ENCODE peak calls at places on chromosomes 6 and 20, in nine cellular contexts. Q is MM.1S, R is neural progenitor cell, K is GM23248, F is PC-3, H is HCT116, J is OCI-LY7, A is GM23338, L is hepatocyte. B is an unnamed sample.

GRCh38 chr6:40344566-40345185 is 242.5 kb downstream of the LRFN2 start:
- DNase-seq in H (no peak), L (no peak), F (no peak), Q (no peak), J (no peak), R (peak; percentile 13), K (no peak), A (no peak), B (peak; percentile 24)

GRCh38 chr6:105988321-105988720 is 97.8 kb upstream of the PRDM1 start:
- DNase-seq in J (no peak), R (no peak), L (no peak), Q (no peak), A (no peak), H (no peak), F (no peak), K (peak; percentile 55), B (no peak)

GRCh38 chr6:112911949-112912348 is 564.8 kb downstream of the RFPL4B start:
- DNase-seq in R (no peak), A (no peak), J (no peak), H (no peak), L (no peak), F (no peak), K (peak; percentile 13), Q (no peak), B (no peak)

GRCh38 chr20:60361761-60362410 is 403.7 kb downstream of the CDH26 start:
- DNase-seq in F (no peak), R (peak; percentile 24), Q (no peak), L (no peak), A (no peak), H (no peak), K (no peak), J (peak; percentile 5), B (no peak)

GRCh38 chr6:75526502-75527127 is 33.0 kb upstream of the FILIP1 start:
- DNase-seq in L (peak; percentile 84), Q (peak; percentile 78), H (peak; percentile 67), R (peak; percentile 77), F (peak; percentile 82), J (peak; percentile 55), A (peak; percentile 80), K (peak; percentile 86), B (peak; percentile 30)

GRCh38 chr6:63897459-63897858 is 261.9 kb downstream of the PHF3 start:
- DNase-seq in Q (no peak), L (no peak), F (peak; percentile 9), R (no peak), J (no peak), H (no peak), K (peak; percentile 76), A (no peak), B (no peak)

GRCh38 chr6:149482542-149483261 is 2.1 kb downstream of the ZC3H12D start:
- DNase-seq in J (peak; percentile 69), K (no peak), F (no peak), A (no peak), L (no peak), R (no peak), Q (no peak), H (no peak), B (no peak)

GRCh38 chr6:122839477-122839876 is 50.4 kb downstream of the SMPDL3A start:
- DNase-seq in R (peak; percentile 74), F (peak; percentile 78), L (peak; percentile 79), K (peak; percentile 68), A (peak; percentile 79), J (peak; percentile 41), H (peak; percentile 63), Q (peak; percentile 56), B (peak; percentile 62)

GRCh38 chr6:125296461-125296860 is 5.3 kb downstream of the HDDC2 start:
- DNase-seq in J (no peak), H (no peak), A (no peak), F (no peak), L (no peak), Q (no peak), K (peak; percentile 57), R (no peak), B (no peak)

GRCh38 chr6:42368156-42368555 is 83.6 kb downstream of the TRERF1 start:
- DNase-seq in A (no peak), H (no peak), F (no peak), J (no peak), Q (no peak), R (no peak), L (no peak), K (no peak), B (no peak)

GRCh38 chr6:113306552-113307145 is 550.5 kb upstream of the MARCKS start:
- DNase-seq in Q (peak; percentile 55), A (peak; percentile 88), K (peak; percentile 49), H (peak; percentile 56), J (peak; percentile 43), R (peak; percentile 75), F (peak; percentile 68), L (peak; percentile 74), B (no peak)

GRCh38 chr6:36912583-36912982 is 26.8 kb downstream of the C6orf89 start:
- DNase-seq in A (no peak), H (no peak), Q (peak; percentile 80), K (peak; percentile 90), F (peak; percentile 96), R (no peak), J (no peak), L (peak; percentile 30), B (no peak)

GRCh38 chr6:157823001-157823522 is at the start of gene SNX9:
- DNase-seq in A (peak; percentile 87), J (no peak), K (peak; percentile 93), H (peak; percentile 29), R (peak; percentile 90), F (peak; percentile 69), L (peak; percentile 94), Q (peak; percentile 23), B (peak; percentile 92)

GRCh38 chr20:14902432-14903089 is 565.1 kb upstream of the FLRT3 start:
- DNase-seq in H (no peak), Q (peak; percentile 55), R (no peak), K (no peak), A (no peak), J (no peak), L (no peak), F (no peak), B (no peak)

GRCh38 chr6:107564223-107564855 is 74.4 kb downstream of the SOBP start:
- DNase-seq in L (no peak), K (no peak), A (no peak), J (no peak), H (no peak), R (no peak), F (no peak), Q (no peak), B (peak; percentile 42)

GRCh38 chr20:33660685-33661058 is 1.5 kb upstream of the C20orf144 start:
- DNase-seq in R (no peak), A (no peak), L (no peak), F (no peak), J (no peak), Q (no peak), H (no peak), K (no peak), B (no peak)

GRCh38 chr6:126539022-126539421 is 199.1 kb downstream of the CENPW start:
- DNase-seq in H (peak; percentile 67), A (no peak), L (no peak), K (peak; percentile 86), Q (no peak), J (no peak), R (no peak), F (peak; percentile 78), B (no peak)

GRCh38 chr20:652611-653109 is 340 bp downstream of the SRXN1 start:
- DNase-seq in K (peak; percentile 67), H (no peak), L (no peak), Q (peak; percentile 36), F (peak; percentile 31), R (no peak), A (no peak), J (no peak), B (no peak)

GRCh38 chr20:36483919-36484808 is 57.2 kb upstream of the MYL9 start:
- DNase-seq in J (no peak), H (no peak), F (peak; percentile 65), R (no peak), Q (no peak), L (no peak), A (no peak), K (peak; percentile 73), B (peak; percentile 63)

GRCh38 chr20:13396036-13396435 is 175.0 kb downstream of the ISM1 start:
- DNase-seq in F (no peak), L (no peak), A (no peak), Q (peak; percentile 55), H (no peak), J (no peak), K (peak; percentile 53), R (no peak), B (no peak)

GRCh38 chr20:20697325-20697845 is 15.1 kb downstream of the RALGAPA2 start:
- DNase-seq in K (no peak), F (no peak), J (no peak), L (no peak), R (no peak), A (no peak), H (no peak), Q (no peak), B (no peak)

GRCh38 chr6:1491025-1491424 is 101.6 kb downstream of the FOXF2 start:
- DNase-seq in H (no peak), A (no peak), J (no peak), F (no peak), L (no peak), Q (no peak), R (no peak), K (no peak), B (no peak)
- TF ChIP-seq EZH2phosphoT487 in H (no peak), A (no peak), J (no peak), F (no peak), L (no peak), Q (no peak), R (no peak), K (no peak), B (no peak)

GRCh38 chr6:90428514-90428913 is 131.9 kb upstream of the BACH2 start:
- DNase-seq in L (no peak), A (no peak), K (no peak), H (no peak), R (no peak), J (no peak), F (peak; percentile 35), Q (no peak), B (no peak)
- TF ChIP-seq EZH2phosphoT487 in L (no peak), A (no peak), K (no peak), H (no peak), R (no peak), J (no peak), F (no peak), Q (no peak), B (no peak)

GRCh38 chr6:44129841-44130322 is 2.5 kb downstream of the TMEM63B start:
- DNase-seq in K (no peak), L (peak; percentile 32), R (no peak), H (no peak), J (no peak), Q (no peak), F (no peak), A (no peak), B (no peak)
- TF ChIP-seq EZH2phosphoT487 in K (no peak), L (no peak), R (no peak), H (no peak), J (no peak), Q (no peak), F (no peak), A (no peak), B (no peak)

DNA sequence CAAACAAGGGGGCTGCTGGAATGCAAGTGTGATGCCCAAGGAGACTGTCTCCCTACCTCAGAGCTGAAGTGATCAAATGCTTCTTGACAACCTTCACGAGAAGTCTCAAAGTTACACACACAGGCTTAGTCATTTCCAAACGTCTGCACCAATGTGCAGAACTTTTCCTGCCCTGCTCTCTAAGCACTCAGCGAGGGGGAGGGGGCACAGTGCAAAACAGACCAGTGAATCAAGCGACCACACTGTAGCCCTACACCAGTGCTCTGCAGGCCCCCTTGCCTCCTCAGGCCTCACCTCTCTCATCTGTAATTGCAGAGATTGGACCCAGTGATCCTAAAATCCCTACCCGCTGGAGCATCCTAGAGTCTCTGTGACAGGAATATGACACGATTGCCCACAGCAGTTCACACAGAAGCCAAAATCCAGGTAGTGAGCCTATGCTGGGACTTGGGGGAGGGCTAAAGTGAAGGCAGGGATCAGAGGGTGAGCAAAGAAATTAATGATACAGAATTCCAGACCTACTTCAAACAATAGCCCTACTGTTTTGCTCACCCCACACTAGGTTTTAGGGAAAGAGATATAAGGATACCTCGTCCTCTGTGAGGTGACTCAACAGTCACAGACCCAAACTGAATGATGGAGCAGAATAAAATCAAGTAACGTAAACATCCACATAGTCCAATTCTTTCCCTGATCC is 56.4 kb downstream of the ATXN1 start:
- DNase-seq in Q (no peak), A (no peak), L (no peak), H (no peak), F (peak; percentile 54), K (peak; percentile 72), R (no peak), J (no peak), B (no peak)
- TF ChIP-seq EZH2phosphoT487 in Q (no peak), A (no peak), L (no peak), H (no peak), F (no peak), K (no peak), R (no peak), J (no peak), B (no peak)

B was measured in SK-N-SH.